ENCODE peak calls at places on chromosome 2, in five cellular contexts. R is small intestine, M is MM.1S, T is HCT116, G is IMR-90. P is an unnamed sample. For H3K4me1 and H3K9me3, the result is how much of the 10 kb centered on the place peaks cover.

GRCh38 chr2:157439792-157440186 is 4.1 kb downstream of the CYTIP start:
- DNase-seq in G (no peak), M (peak), T (no peak), R (peak), P (no peak)

GRCh38 chr2:231379266-231380215 is 16.0 kb upstream of the B3GNT7 start:
- DNase-seq in T (no peak), R (peak), G (no peak), M (no peak), P (no peak)

GRCh38 chr2:71878626-71879508 is 268.8 kb downstream of the CYP26B1 start:
- DNase-seq in T (no peak), M (no peak), R (no peak), G (no peak), P (no peak)

GRCh38 chr2:207863345-207863744 is 93.6 kb upstream of the FZD5 start:
- DNase-seq in M (no peak), G (no peak), T (no peak), R (no peak), P (no peak)

GRCh38 chr2:105490204-105490603 is 91.4 kb upstream of the FHL2 start:
- DNase-seq in G (no peak), M (no peak), T (no peak), R (peak), P (no peak)

GRCh38 chr2:128026422-128027277 is 1.2 kb downstream of the SAP130 start:
- DNase-seq in G (peak), M (no peak), R (peak), T (no peak), P (no peak)

GRCh38 chr2:27262379-27263286 is at the start of gene SLC30A3:
- DNase-seq in R (peak), T (peak), M (peak), G (no peak), P (peak)

GRCh38 chr2:71348302-71348701 is 16.7 kb downstream of the ZNF638 start:
- DNase-seq in R (no peak), T (no peak), G (peak), M (no peak), P (peak)

GRCh38 chr2:178394816-178395215 is 56.2 kb downstream of the PRKRA start:
- DNase-seq in G (no peak), T (no peak), M (no peak), R (no peak), P (no peak)

GRCh38 chr2:866887-867286 is 83.8 kb upstream of the SNTG2 start:
- DNase-seq in G (no peak), M (no peak), T (no peak), R (no peak), P (no peak)

GRCh38 chr2:166957686-166958085 is 69.4 kb downstream of the XIRP2 start:
- DNase-seq in R (no peak), M (no peak), G (peak), T (no peak), P (no peak)

GRCh38 chr2:237026981-237027711 is 58.5 kb upstream of the COPS8 start:
- DNase-seq in T (peak), G (peak), M (peak), R (peak), P (peak)

GRCh38 chr2:172088245-172089004 is 3.1 kb downstream of the DLX1 start:
- DNase-seq in R (no peak), G (no peak), T (no peak), M (no peak), P (no peak)

GRCh38 chr2:198774576-198774975 is 683.2 kb downstream of the SATB2 start:
- DNase-seq in M (no peak), G (no peak), R (no peak), T (no peak), P (no peak)

GRCh38 chr2:5409925-5410360 is 282.2 kb upstream of the SOX11 start:
- DNase-seq in G (no peak), T (no peak), R (no peak), M (no peak), P (no peak)

GRCh38 chr2:46045888-46046287 is 251.3 kb upstream of the EPAS1 start:
- DNase-seq in M (no peak), G (no peak), T (no peak), R (no peak), P (no peak)

GRCh38 chr2:204453730-204454167 is 91.5 kb upstream of the PARD3B start:
- DNase-seq in G (no peak), T (no peak), R (peak), M (no peak), P (no peak)

GRCh38 chr2:71129114-71129890 is 727 bp downstream of the MCEE start:
- DNase-seq in R (peak), T (no peak), G (peak), M (no peak), P (no peak)

GRCh38 chr2:160387558-160388262 is 105.9 kb downstream of the RBMS1 start:
- DNase-seq in G (peak), R (no peak), T (no peak), M (no peak), P (no peak)

GRCh38 chr2:235088608-235089020 is 136.8 kb downstream of the SH3BP4 start:
- DNase-seq in T (no peak), G (no peak), M (no peak), R (peak), P (no peak)

GRCh38 chr2:30108192-30108591 is 38.6 kb upstream of the YPEL5 start:
- DNase-seq in R (no peak), M (no peak), G (no peak), T (no peak), P (no peak)

GRCh38 chr2:112147382-112147781 is 9.2 kb downstream of the FBLN7 start:
- DNase-seq in R (no peak), G (no peak), T (no peak), M (no peak), P (no peak)

GRCh38 chr2:228657807-228658402 is 476.4 kb upstream of the SPHKAP start:
- DNase-seq in T (peak), M (peak), G (peak), R (peak), P (no peak)

GRCh38 chr2:124978597-124978996 is 953.5 kb downstream of the CNTNAP5 start:
- DNase-seq in G (no peak), R (no peak), T (no peak), M (no peak), P (no peak)

GRCh38 chr2:120943403-120944034 is 207.9 kb downstream of the GLI2 start:
- DNase-seq in T (no peak), M (no peak), R (no peak), G (no peak), P (no peak)

GRCh38 chr2:54899576-54900200 is 150.6 kb downstream of the RTN4 start:
- DNase-seq in M (peak), T (peak), R (peak), G (peak), P (peak)

GRCh38 chr2:238106698-238107524 is 6.8 kb downstream of the ESPNL start:
- DNase-seq in G (no peak), R (no peak), M (no peak), T (no peak), P (no peak)

GRCh38 chr2:207008105-207008990 is 69.0 kb downstream of the CPO start:
- DNase-seq in G (peak), T (no peak), R (no peak), M (peak), P (no peak)

GRCh38 chr2:196703660-196704209 is 64.2 kb downstream of the CCDC150 start:
- DNase-seq in T (no peak), M (no peak), G (peak), R (no peak), P (no peak)

GRCh38 chr2:155273314-155273713 is 574.8 kb downstream of the KCNJ3 start:
- DNase-seq in T (no peak), G (no peak), R (no peak), M (no peak), P (no peak)

GRCh38 chr2:54590216-54590961 is 133.1 kb upstream of the EML6 start:
- DNase-seq in T (no peak), R (no peak), G (no peak), M (no peak), P (no peak)

GRCh38 chr2:86396304-86396785 is 44.8 kb upstream of the KDM3A start:
- DNase-seq in T (peak), R (peak), G (peak), M (peak), P (peak)

GRCh38 chr2:26478366-26478765 is 442 bp upstream of the OTOF start:
- DNase-seq in M (no peak), R (no peak), T (no peak), G (no peak), P (no peak)

GRCh38 chr2:80002112-80002511 is 302.4 kb downstream of the LRRTM1 start:
- DNase-seq in R (no peak), T (no peak), G (no peak), M (no peak), P (no peak)

GRCh38 chr2:69306897-69307695 is 79.9 kb downstream of the GFPT1 start:
- DNase-seq in G (peak), M (peak), T (peak), R (peak), P (peak)

GRCh38 chr2:147440694-147441093 is 404.1 kb upstream of the ACVR2A start:
- DNase-seq in G (no peak), M (no peak), R (no peak), T (no peak), P (no peak)

GRCh38 chr2:25672500-25673169 is 742 bp downstream of the DTNB start:
- DNase-seq in R (peak), G (peak), T (no peak), M (peak), P (peak)

GRCh38 chr2:3867451-3867850 is 164.1 kb downstream of the DCDC2C start:
- DNase-seq in M (no peak), G (no peak), T (no peak), R (no peak), P (no peak)

GRCh38 chr2:138421315-138421970 is 80.1 kb upstream of the SPOPL start:
- DNase-seq in M (no peak), R (no peak), T (peak), G (peak), P (no peak)

GRCh38 chr2:109448946-109449788 is 164.6 kb downstream of the SEPTIN10 start:
- DNase-seq in R (peak), T (peak), G (no peak), M (no peak), P (no peak)

GRCh38 chr2:109447811-109448210 is 166.0 kb downstream of the SEPTIN10 start:
- DNase-seq in M (no peak), G (no peak), R (no peak), T (no peak), P (no peak)

GRCh38 chr2:109444916-109445315 is 168.8 kb downstream of the SEPTIN10 start:
- DNase-seq in M (no peak), T (no peak), G (no peak), R (no peak), P (no peak)

GRCh38 chr2:109447251-109447661 is 166.5 kb downstream of the SEPTIN10 start:
- DNase-seq in R (no peak), M (no peak), T (no peak), G (peak), P (no peak)

DNA sequence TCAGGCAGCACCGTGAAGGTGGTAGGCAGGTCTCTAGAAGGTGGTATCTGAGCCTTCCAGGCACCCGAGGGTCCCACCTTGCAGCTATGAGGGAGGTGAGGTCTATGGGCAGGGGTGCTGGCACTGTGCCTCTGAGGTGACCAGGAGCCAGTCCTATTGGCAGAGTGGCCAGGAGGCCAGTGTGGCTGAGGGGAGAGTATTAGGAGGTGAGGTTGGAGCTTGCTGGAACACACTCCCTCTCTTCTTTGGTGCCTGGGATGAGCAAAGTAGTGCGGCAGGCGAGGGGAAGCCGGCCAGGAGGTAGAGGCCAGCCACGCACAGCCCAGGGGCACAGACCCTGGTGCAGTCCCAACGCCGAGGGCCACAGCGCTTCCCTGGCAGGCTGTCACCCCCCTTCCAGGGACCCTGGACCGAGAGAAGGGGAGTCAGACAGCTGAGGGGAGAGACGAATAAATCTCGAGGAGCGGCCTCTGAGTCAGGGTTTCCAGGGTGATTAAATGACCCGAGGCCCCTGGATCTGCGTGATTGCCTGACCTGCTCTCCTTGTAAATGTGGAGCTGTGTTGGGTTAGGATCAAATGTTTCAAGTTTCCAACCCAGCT is 167.1 kb downstream of the SEPTIN10 start:
- DNase-seq in M (no peak), R (no peak), T (no peak), G (no peak), P (no peak)
- H3K4me1 ChIP-seq in M (under half), R (under half), T (under half), G (under half), P (under half)

GRCh38 chr2:13921245-13921644 is 711.3 kb upstream of the LRATD1 start:
- DNase-seq in G (no peak), T (no peak), R (no peak), M (no peak), P (no peak)

GRCh38 chr2:13923823-13924222 is 708.7 kb upstream of the LRATD1 start:
- DNase-seq in G (no peak), T (no peak), R (no peak), M (no peak), P (no peak)

DNA sequence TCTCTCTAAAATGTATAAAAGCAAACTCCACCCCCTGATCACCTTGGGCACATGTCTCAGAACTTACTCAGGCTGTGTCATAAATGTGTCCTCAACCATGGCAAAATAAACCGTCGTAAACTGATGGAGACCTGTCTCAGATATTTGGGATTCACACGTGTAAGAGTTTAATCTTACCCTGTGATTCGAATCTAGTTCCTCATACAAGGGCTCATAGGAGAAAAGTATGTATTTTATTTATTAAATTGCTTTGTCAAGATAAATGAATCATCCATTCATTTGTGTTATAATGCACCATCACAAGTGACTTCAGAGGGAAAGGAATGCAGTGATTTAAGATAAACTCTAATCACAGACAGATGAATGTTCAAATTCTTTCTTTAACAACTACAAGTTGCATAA is 712.5 kb upstream of the LRATD1 start:
- DNase-seq in G (no peak), R (no peak), T (no peak), M (no peak), P (no peak)
- H3K9me3 ChIP-seq in G (under half), R (under half), T (under half), M (under half), P (under half)

DNA sequence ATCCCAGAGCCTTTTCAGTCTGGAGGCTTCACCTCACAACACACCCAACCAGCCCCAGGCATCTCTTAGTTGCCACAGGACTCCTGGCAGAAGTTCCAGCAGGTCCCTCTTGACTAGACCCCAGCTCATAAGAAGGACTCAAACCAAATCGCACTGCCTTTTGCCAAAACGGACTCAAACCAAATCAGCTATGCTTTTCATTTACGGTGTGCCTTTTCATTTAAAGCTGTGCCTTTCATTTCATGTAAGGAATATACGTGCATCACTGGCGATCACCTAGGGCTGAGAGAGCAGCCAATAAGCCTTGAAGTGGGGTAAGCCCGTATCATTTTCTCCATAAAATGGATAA is 58.2 kb upstream of the EML4 start:
- DNase-seq in T (no peak), G (no peak), R (no peak), M (no peak), P (no peak)
- H3K4me1 ChIP-seq in T (under half), G (under half), R (under half), M (under half), P (half or more)

GRCh38 chr2:224195954-224196571 is 157.0 kb upstream of the SERPINE2 start:
- DNase-seq in T (no peak), G (no peak), R (no peak), M (no peak), P (no peak)
- H3K9me3 ChIP-seq in T (under half), G (under half), R (under half), M (under half), P (under half)

GRCh38 chr2:218023636-218024035 is 20.8 kb upstream of the TNS1 start:
- DNase-seq in M (no peak), R (no peak), T (no peak), G (no peak), P (no peak)

GRCh38 chr2:218024336-218024735 is 21.5 kb upstream of the TNS1 start:
- DNase-seq in G (no peak), M (no peak), R (no peak), T (no peak), P (no peak)

GRCh38 chr2:218026244-218026643 is 23.4 kb upstream of the TNS1 start:
- DNase-seq in T (no peak), M (no peak), G (no peak), R (no peak), P (no peak)

GRCh38 chr2:218022851-218023530 is 20.2 kb upstream of the TNS1 start:
- DNase-seq in M (no peak), G (no peak), T (no peak), R (no peak), P (no peak)

DNA sequence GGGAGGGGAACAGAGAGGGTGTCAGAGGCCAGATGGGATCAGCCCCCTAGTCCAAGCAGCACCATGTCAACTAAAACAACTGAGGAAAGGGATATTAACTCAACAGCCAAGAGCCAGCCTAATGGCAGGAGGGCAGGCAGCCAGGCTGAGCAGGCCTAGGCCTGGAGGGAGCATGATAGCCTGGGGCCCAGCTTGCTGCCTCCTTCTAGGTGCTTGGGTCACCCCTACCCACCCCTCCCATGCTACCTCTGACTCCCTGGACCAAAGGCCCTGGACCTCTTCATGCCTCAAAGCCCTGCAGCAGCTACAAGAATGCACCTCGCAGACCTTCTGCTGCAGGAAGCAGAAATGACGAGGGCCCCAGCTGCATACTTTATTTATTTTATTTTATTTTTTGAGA is 22.1 kb upstream of the TNS1 start:
- DNase-seq in G (no peak), M (no peak), T (no peak), R (no peak), P (no peak)
- H3K4me1 ChIP-seq in G (under half), M (under half), T (under half), R (under half), P (under half)

GRCh38 chr2:11524470-11524869 is 9.4 kb upstream of the GREB1 start:
- DNase-seq in R (no peak), M (no peak), T (no peak), G (no peak), P (no peak)
- H3K9me3 ChIP-seq in R (under half), M (under half), T (under half), G (under half), P (under half)

GRCh38 chr2:9993490-9994165 is 42.1 kb downstream of the GRHL1 start:
- DNase-seq in G (no peak), T (no peak), M (no peak), R (no peak), P (no peak)

GRCh38 chr2:9995059-9995458 is 43.6 kb downstream of the GRHL1 start:
- DNase-seq in R (no peak), M (no peak), T (no peak), G (no peak), P (no peak)

GRCh38 chr2:9994462-9994861 is 43.0 kb downstream of the GRHL1 start:
- DNase-seq in G (no peak), R (no peak), T (no peak), M (no peak), P (no peak)

GRCh38 chr2:9997936-9998335 is 45.4 kb upstream of the KLF11 start:
- DNase-seq in M (no peak), G (no peak), T (no peak), R (no peak), P (no peak)

DNA sequence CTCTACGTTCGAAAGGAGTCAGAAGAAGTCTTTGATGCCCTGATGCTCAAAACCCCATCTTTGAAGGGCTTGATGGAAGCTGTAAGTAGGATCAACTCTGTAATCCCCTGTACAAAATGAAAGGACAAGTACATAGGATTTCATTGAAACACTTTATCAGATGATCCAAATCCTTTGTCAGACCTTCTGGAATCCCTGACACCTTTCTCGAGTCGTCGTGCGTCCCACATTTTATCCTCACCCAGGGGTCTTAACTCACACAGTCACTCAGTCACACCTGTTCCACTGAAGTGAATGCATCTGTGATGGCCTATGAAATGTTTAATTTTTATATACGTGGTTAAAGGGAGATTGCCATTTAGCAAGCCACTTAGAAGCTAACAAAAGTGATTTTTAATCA is 44.8 kb downstream of the GRHL1 start:
- DNase-seq in G (no peak), M (no peak), R (no peak), T (no peak), P (no peak)
- H3K4me1 ChIP-seq in G (under half), M (under half), R (under half), T (under half), P (under half)